ENCODE peak calls at places on chromosomes 5 and 9, in five cellular contexts. One of them, this sample, is unnamed. For H3K4me1, the result is how much of the 10 kb centered on the place peaks cover.

GRCh38 chr5:103621548-103621930 is 59.0 kb upstream of the NUDT12 start:
- DNase-seq in left ventricle myocardium inferior: no peak
- DNase-seq in pancreas: no peak
- DNase-seq in CD8-positive, alpha-beta T cell: no peak
- DNase-seq in body of pancreas: no peak
- DNase-seq in this sample: no peak

GRCh38 chr5:151284392-151284967 is 19.1 kb downstream of the SLC36A3 start:
- DNase-seq in pancreas: no peak
- DNase-seq in CD8-positive, alpha-beta T cell: no peak
- DNase-seq in left ventricle myocardium inferior: no peak
- DNase-seq in body of pancreas: no peak
- DNase-seq in this sample: no peak

GRCh38 chr5:83388608-83389007 is 82.9 kb upstream of the VCAN start:
- DNase-seq in pancreas: no peak
- DNase-seq in body of pancreas: no peak
- DNase-seq in CD8-positive, alpha-beta T cell: no peak
- DNase-seq in left ventricle myocardium inferior: no peak
- DNase-seq in this sample: no peak

GRCh38 chr9:131278421-131279111 is 2.3 kb upstream of the FAM78A start:
- DNase-seq in body of pancreas: no peak
- DNase-seq in left ventricle myocardium inferior: no peak
- DNase-seq in pancreas: no peak
- DNase-seq in CD8-positive, alpha-beta T cell: peak
- DNase-seq in this sample: no peak

GRCh38 chr5:176882566-176882900 is 16.6 kb downstream of the HK3 start:
- DNase-seq in body of pancreas: no peak
- DNase-seq in CD8-positive, alpha-beta T cell: no peak
- DNase-seq in left ventricle myocardium inferior: no peak
- DNase-seq in pancreas: no peak
- DNase-seq in this sample: no peak

GRCh38 chr5:66344544-66344943 is 200.4 kb downstream of the SREK1 start:
- DNase-seq in left ventricle myocardium inferior: no peak
- DNase-seq in pancreas: no peak
- DNase-seq in CD8-positive, alpha-beta T cell: no peak
- DNase-seq in body of pancreas: no peak
- DNase-seq in this sample: no peak

GRCh38 chr9:122015165-122015821 is 77.8 kb downstream of the TTLL11 start:
- DNase-seq in pancreas: no peak
- DNase-seq in body of pancreas: no peak
- DNase-seq in left ventricle myocardium inferior: no peak
- DNase-seq in CD8-positive, alpha-beta T cell: no peak
- DNase-seq in this sample: no peak

GRCh38 chr9:4547016-4547415 is 56.7 kb downstream of the SLC1A1 start:
- DNase-seq in body of pancreas: no peak
- DNase-seq in CD8-positive, alpha-beta T cell: no peak
- DNase-seq in pancreas: no peak
- DNase-seq in left ventricle myocardium inferior: no peak
- DNase-seq in this sample: no peak

GRCh38 chr5:45697211-45697610 is 1.0 kb upstream of the HCN1 start:
- DNase-seq in pancreas: no peak
- DNase-seq in CD8-positive, alpha-beta T cell: no peak
- DNase-seq in left ventricle myocardium inferior: no peak
- DNase-seq in body of pancreas: no peak
- DNase-seq in this sample: no peak

GRCh38 chr5:14156611-14157493 is 13.7 kb downstream of the TRIO start:
- DNase-seq in CD8-positive, alpha-beta T cell: no peak
- DNase-seq in left ventricle myocardium inferior: no peak
- DNase-seq in body of pancreas: no peak
- DNase-seq in pancreas: no peak
- DNase-seq in this sample: no peak

GRCh38 chr5:140025736-140026135 is 17.4 kb downstream of the NRG2 start:
- DNase-seq in CD8-positive, alpha-beta T cell: no peak
- DNase-seq in pancreas: no peak
- DNase-seq in body of pancreas: no peak
- DNase-seq in left ventricle myocardium inferior: no peak
- DNase-seq in this sample: no peak

GRCh38 chr5:35159370-35159742 is 70.9 kb downstream of the PRLR start:
- DNase-seq in body of pancreas: peak
- DNase-seq in pancreas: peak
- DNase-seq in left ventricle myocardium inferior: no peak
- DNase-seq in CD8-positive, alpha-beta T cell: no peak
- DNase-seq in this sample: no peak

GRCh38 chr5:39400711-39401385 is 23.9 kb downstream of the DAB2 start:
- DNase-seq in CD8-positive, alpha-beta T cell: no peak
- DNase-seq in pancreas: no peak
- DNase-seq in body of pancreas: no peak
- DNase-seq in left ventricle myocardium inferior: no peak
- DNase-seq in this sample: no peak

GRCh38 chr9:4831119-4831518 is 38.4 kb downstream of the RCL1 start:
- DNase-seq in pancreas: no peak
- DNase-seq in body of pancreas: no peak
- DNase-seq in CD8-positive, alpha-beta T cell: no peak
- DNase-seq in left ventricle myocardium inferior: no peak
- DNase-seq in this sample: no peak

GRCh38 chr9:109315889-109316640 is 4.8 kb downstream of the EPB41L4B start:
- DNase-seq in CD8-positive, alpha-beta T cell: no peak
- DNase-seq in left ventricle myocardium inferior: peak
- DNase-seq in body of pancreas: peak
- DNase-seq in pancreas: peak
- DNase-seq in this sample: peak

DNA sequence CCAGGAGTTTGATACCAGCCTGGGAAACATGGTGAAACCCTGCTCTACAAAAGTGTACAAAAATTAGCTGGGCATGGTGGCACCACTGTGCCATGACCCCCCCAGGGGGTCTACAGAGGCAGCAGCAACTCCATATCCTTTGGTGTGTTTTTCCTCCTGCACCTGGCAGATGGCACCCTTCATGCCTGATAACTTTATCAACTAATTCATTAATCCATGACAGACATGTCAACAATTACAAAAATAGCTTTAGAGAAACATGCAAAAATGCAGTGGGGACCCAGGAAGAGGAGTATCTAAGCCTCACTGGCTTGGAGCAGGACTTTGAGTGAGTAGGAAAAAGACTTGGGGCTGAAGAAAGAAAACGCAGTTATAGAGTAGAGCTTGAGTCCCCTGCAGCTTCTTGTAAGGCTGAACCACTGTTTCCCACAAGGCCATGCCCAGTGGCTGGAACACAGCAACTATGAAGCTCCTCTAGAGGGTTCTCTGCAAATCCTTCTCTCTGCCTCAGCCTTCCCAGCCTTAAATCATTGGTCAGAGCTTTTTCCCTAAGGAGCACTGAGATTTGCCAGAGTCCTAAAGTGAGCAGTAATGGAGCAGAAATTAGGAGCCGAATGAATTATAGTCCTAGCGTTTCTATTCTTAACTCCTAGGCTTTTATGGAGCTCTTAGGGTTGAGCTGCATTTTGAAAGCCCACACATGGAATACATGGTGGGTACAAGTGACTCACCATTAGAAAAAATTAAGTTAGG is 25.5 kb upstream of the B4GALT1 start:
- DNase-seq in left ventricle myocardium inferior: no peak
- DNase-seq in pancreas: no peak
- DNase-seq in CD8-positive, alpha-beta T cell: no peak
- DNase-seq in body of pancreas: no peak
- DNase-seq in this sample: no peak
- TF ChIP-seq CTCF in left ventricle myocardium inferior: no peak
- TF ChIP-seq CTCF in pancreas: no peak
- TF ChIP-seq CTCF in CD8-positive, alpha-beta T cell: no peak
- TF ChIP-seq CTCF in body of pancreas: no peak
- TF ChIP-seq CTCF in this sample: no peak

GRCh38 chr5:2095011-2095410 is 212.3 kb upstream of the IRX4 start:
- DNase-seq in pancreas: no peak
- DNase-seq in left ventricle myocardium inferior: no peak
- DNase-seq in CD8-positive, alpha-beta T cell: no peak
- DNase-seq in body of pancreas: no peak
- DNase-seq in this sample: no peak

GRCh38 chr5:2096827-2097226 is 214.1 kb upstream of the IRX4 start:
- DNase-seq in CD8-positive, alpha-beta T cell: no peak
- DNase-seq in pancreas: no peak
- DNase-seq in left ventricle myocardium inferior: no peak
- DNase-seq in body of pancreas: no peak
- DNase-seq in this sample: no peak

GRCh38 chr5:2093859-2094615 is 211.3 kb upstream of the IRX4 start:
- DNase-seq in body of pancreas: no peak
- DNase-seq in left ventricle myocardium inferior: no peak
- DNase-seq in CD8-positive, alpha-beta T cell: no peak
- DNase-seq in pancreas: no peak
- DNase-seq in this sample: no peak

GRCh38 chr5:2094616-2094995 is 211.9 kb upstream of the IRX4 start:
- DNase-seq in CD8-positive, alpha-beta T cell: no peak
- DNase-seq in pancreas: no peak
- DNase-seq in body of pancreas: no peak
- DNase-seq in left ventricle myocardium inferior: no peak
- DNase-seq in this sample: no peak
- H3K4me3 ChIP-seq in CD8-positive, alpha-beta T cell: no peak
- H3K4me3 ChIP-seq in pancreas: no peak
- H3K4me3 ChIP-seq in body of pancreas: no peak
- H3K4me3 ChIP-seq in left ventricle myocardium inferior: no peak
- H3K4me3 ChIP-seq in this sample: no peak

GRCh38 chr5:54523534-54523933 is 6.0 kb downstream of the SNX18 start:
- DNase-seq in CD8-positive, alpha-beta T cell: no peak
- DNase-seq in pancreas: no peak
- DNase-seq in body of pancreas: no peak
- DNase-seq in left ventricle myocardium inferior: no peak
- DNase-seq in this sample: no peak
- H3K4me1 ChIP-seq in CD8-positive, alpha-beta T cell: half or more
- H3K4me1 ChIP-seq in pancreas: half or more
- H3K4me1 ChIP-seq in body of pancreas: half or more
- H3K4me1 ChIP-seq in left ventricle myocardium inferior: half or more
- H3K4me1 ChIP-seq in this sample: half or more

GRCh38 chr9:36148652-36149051 is 12.1 kb downstream of the GLIPR2 start:
- DNase-seq in left ventricle myocardium inferior: peak
- DNase-seq in CD8-positive, alpha-beta T cell: peak
- DNase-seq in pancreas: peak
- DNase-seq in body of pancreas: peak
- DNase-seq in this sample: peak
- TF ChIP-seq CTCF in left ventricle myocardium inferior: no peak
- TF ChIP-seq CTCF in CD8-positive, alpha-beta T cell: no peak
- TF ChIP-seq CTCF in pancreas: no peak
- TF ChIP-seq CTCF in body of pancreas: no peak
- TF ChIP-seq CTCF in this sample: no peak

GRCh38 chr5:131212471-131213021 is 41.8 kb downstream of the LYRM7 start:
- DNase-seq in left ventricle myocardium inferior: no peak
- DNase-seq in pancreas: no peak
- DNase-seq in body of pancreas: no peak
- DNase-seq in CD8-positive, alpha-beta T cell: no peak
- DNase-seq in this sample: no peak
- H3K4me3 ChIP-seq in left ventricle myocardium inferior: no peak
- H3K4me3 ChIP-seq in pancreas: no peak
- H3K4me3 ChIP-seq in body of pancreas: no peak
- H3K4me3 ChIP-seq in CD8-positive, alpha-beta T cell: no peak
- H3K4me3 ChIP-seq in this sample: no peak